ENCODE peak calls at places on chromosomes 16 and 17, in ten cellular contexts. U, L, C, X, D, H, N, V, T and Q are unnamed samples. For H3K4me1, the result is how much of the 10 kb centered on the place peaks cover.

GRCh38 chr17:40122944-40123810 is 1.4 kb downstream of the MSL1 start:
- DNase-seq in U (no peak), L (no peak), C (peak), X (peak), D (peak), H (peak), N (no peak), V (no peak), T (no peak), Q (no peak)

GRCh38 chr16:14286381-14287230 is 215.5 kb downstream of the MRTFB start:
- DNase-seq in U (no peak), L (no peak), C (no peak), X (no peak), D (no peak), H (peak), N (no peak), V (no peak), T (no peak), Q (no peak)

GRCh38 chr16:69241911-69242310 is 54.9 kb downstream of the SNTB2 start:
- DNase-seq in U (no peak), L (no peak), C (no peak), X (no peak), D (no peak), H (no peak), N (no peak), V (no peak), T (no peak), Q (no peak)

GRCh38 chr16:85054948-85055502 is 27.4 kb downstream of the KIAA0513 start:
- DNase-seq in U (no peak), L (no peak), C (no peak), X (no peak), D (no peak), H (no peak), N (no peak), V (no peak), T (no peak), Q (no peak)

GRCh38 chr16:11876306-11876705 is 25.0 kb upstream of the RSL1D1 start:
- DNase-seq in U (no peak), L (no peak), C (no peak), X (no peak), D (no peak), H (no peak), N (no peak), V (no peak), T (no peak), Q (no peak)

GRCh38 chr17:39213852-39214251 is 11.9 kb downstream of the STAC2 start:
- DNase-seq in U (no peak), L (peak), C (peak), X (no peak), D (no peak), H (no peak), N (no peak), V (no peak), T (no peak), Q (no peak)

GRCh38 chr17:27620721-27621120 is 10.3 kb upstream of the LGALS9 start:
- DNase-seq in U (no peak), L (no peak), C (no peak), X (no peak), D (no peak), H (no peak), N (no peak), V (no peak), T (no peak), Q (no peak)

GRCh38 chr16:2842340-2843000 is 12.4 kb downstream of the ZG16B start:
- DNase-seq in U (no peak), L (peak), C (no peak), X (peak), D (peak), H (peak), N (no peak), V (no peak), T (no peak), Q (peak)

GRCh38 chr16:81243927-81244326 is 5.4 kb downstream of the BCO1 start:
- DNase-seq in U (no peak), L (no peak), C (no peak), X (no peak), D (no peak), H (no peak), N (no peak), V (no peak), T (no peak), Q (no peak)

GRCh38 chr17:2138318-2138717 is 83.4 kb downstream of the HIC1 start:
- DNase-seq in U (no peak), L (no peak), C (no peak), X (no peak), D (peak), H (peak), N (peak), V (no peak), T (no peak), Q (no peak)

GRCh38 chr16:68835970-68836369 is 7.4 kb upstream of the TANGO6 start:
- DNase-seq in U (no peak), L (no peak), C (no peak), X (no peak), D (no peak), H (no peak), N (no peak), V (no peak), T (no peak), Q (no peak)

GRCh38 chr16:70402916-70403659 is 35.8 kb downstream of the ST3GAL2 start:
- DNase-seq in U (no peak), L (no peak), C (no peak), X (no peak), D (no peak), H (no peak), N (no peak), V (no peak), T (no peak), Q (no peak)

GRCh38 chr16:69613283-69614154 is 47.8 kb downstream of the NFAT5 start:
- DNase-seq in U (no peak), L (no peak), C (no peak), X (no peak), D (peak), H (peak), N (peak), V (no peak), T (no peak), Q (no peak)

GRCh38 chr16:67021321-67021720 is 7.6 kb upstream of the CBFB start:
- DNase-seq in U (no peak), L (peak), C (no peak), X (no peak), D (no peak), H (peak), N (no peak), V (no peak), T (no peak), Q (peak)

GRCh38 chr17:62096401-62096670 is 31.3 kb upstream of the MED13 start:
- DNase-seq in U (no peak), L (no peak), C (no peak), X (no peak), D (no peak), H (no peak), N (no peak), V (no peak), T (no peak), Q (no peak)

GRCh38 chr17:62100050-62100449 is 35.0 kb upstream of the MED13 start:
- DNase-seq in U (no peak), L (no peak), C (no peak), X (no peak), D (no peak), H (no peak), N (no peak), V (no peak), T (no peak), Q (no peak)

GRCh38 chr17:62101090-62101489 is 36.0 kb upstream of the MED13 start:
- DNase-seq in U (no peak), L (no peak), C (no peak), X (no peak), D (no peak), H (no peak), N (no peak), V (no peak), T (no peak), Q (no peak)

GRCh38 chr17:62099532-62099931 is 34.5 kb upstream of the MED13 start:
- DNase-seq in U (no peak), L (no peak), C (no peak), X (no peak), D (no peak), H (no peak), N (no peak), V (no peak), T (no peak), Q (no peak)

GRCh38 chr17:62098623-62099231 is 33.6 kb upstream of the MED13 start:
- DNase-seq in U (no peak), L (no peak), C (no peak), X (no peak), D (peak), H (no peak), N (peak), V (no peak), T (no peak), Q (no peak)
- TF ChIP-seq EP300 in U (no peak), L (no peak), C (no peak), X (no peak), D (no peak), H (no peak), N (peak), V (no peak), T (no peak), Q (no peak)

GRCh38 chr16:56653218-56653617 is 1.5 kb downstream of the MT1B start:
- DNase-seq in U (no peak), L (no peak), C (no peak), X (no peak), D (no peak), H (no peak), N (no peak), V (no peak), T (no peak), Q (no peak)

GRCh38 chr16:56662357-56663354 is 4.9 kb downstream of the MT1F start:
- DNase-seq in U (no peak), L (no peak), C (no peak), X (no peak), D (no peak), H (no peak), N (no peak), V (no peak), T (no peak), Q (no peak)

GRCh38 chr16:56658476-56658875 is 717 bp downstream of the MT1F start:
- DNase-seq in U (no peak), L (no peak), C (no peak), X (no peak), D (no peak), H (no peak), N (no peak), V (no peak), T (no peak), Q (no peak)

GRCh38 chr16:56652600-56652999 is 914 bp downstream of the MT1B start:
- DNase-seq in U (no peak), L (no peak), C (no peak), X (no peak), D (no peak), H (no peak), N (no peak), V (no peak), T (no peak), Q (no peak)

DNA sequence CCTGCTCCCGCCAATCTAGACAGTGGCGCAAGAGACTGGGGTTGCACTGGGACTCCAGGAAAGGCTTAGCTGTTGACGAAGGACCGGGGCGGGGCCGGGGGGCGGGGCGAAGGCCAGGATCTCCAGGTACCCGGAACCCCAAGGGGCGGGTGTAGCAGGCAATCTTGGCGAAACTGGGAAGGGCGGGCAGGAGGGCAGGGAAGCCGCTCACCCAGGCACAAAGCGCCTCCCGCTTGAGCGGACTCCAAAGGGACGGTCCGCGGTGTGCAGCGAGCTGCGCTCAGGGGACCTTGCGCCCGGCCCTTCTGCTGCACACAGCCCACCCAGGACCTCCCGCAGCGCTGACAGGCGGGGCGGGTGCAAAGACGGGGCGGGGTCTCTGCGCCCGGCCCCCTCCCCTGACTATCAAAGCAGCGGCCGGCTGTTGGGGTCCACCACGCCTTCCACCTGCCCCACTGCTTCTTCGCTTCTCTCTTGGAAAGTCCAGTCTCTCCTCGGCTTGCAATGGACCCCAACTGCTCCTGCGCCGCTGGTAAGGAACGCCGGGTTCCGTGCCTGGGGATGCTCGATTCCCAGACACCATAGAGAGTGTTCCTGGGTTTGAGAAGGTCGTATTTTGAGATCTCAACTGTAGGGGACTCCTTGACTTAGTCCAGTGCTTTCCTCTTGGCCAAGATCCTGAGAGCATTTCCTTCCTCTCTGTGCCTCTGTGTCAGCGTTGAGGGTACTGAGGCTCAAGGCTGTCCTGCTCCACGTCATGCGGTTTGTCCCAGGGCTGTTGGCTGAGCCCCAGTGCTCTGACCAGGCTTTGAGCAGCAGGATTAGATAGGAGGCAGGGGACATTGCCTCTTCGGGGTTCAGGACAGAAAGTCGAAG is at the start of gene MT1F:
- DNase-seq in U (peak), L (peak), C (peak), X (no peak), D (peak), H (peak), N (no peak), V (peak), T (no peak), Q (peak)
- TF ChIP-seq POLR2A in U (peak), L (no peak), C (peak), X (no peak), D (no peak), H (peak), N (no peak), V (no peak), T (no peak), Q (peak)

DNA sequence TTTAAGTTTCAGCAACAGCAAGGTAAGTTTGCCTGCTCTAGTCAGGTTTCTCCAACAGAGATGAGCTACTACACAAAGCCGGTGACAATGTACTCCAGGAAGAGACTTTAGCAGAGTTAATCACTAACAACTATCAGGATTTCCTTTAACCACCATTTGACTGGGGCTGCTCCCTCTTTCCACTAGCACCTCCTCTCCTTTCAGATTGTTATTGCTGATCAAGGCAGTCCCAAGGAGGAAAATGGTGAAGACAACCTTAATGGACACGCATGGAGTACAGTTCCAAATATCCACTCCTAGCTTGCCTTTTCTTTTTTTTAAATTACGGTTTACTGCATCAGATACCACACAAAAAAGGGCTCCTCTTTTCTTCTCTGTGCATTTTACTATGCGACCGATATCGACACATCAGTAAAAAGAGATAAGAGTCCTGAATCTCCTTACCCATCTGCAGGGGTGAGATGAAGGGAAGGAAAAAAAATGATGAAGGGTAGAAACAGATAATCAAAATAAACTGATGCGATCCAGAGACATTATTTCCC is 30.9 kb downstream of the FAM222B start:
- DNase-seq in U (no peak), L (no peak), C (peak), X (no peak), D (peak), H (peak), N (no peak), V (no peak), T (no peak), Q (peak)
- H3K4me1 ChIP-seq in U (under half), L (half or more), C (half or more), X (under half), D (under half), H (under half), N (under half), V (under half), T (half or more), Q (under half)

GRCh38 chr16:27515874-27516353 is 33.8 kb downstream of the GTF3C1 start:
- DNase-seq in U (no peak), L (peak), C (peak), X (no peak), D (peak), H (no peak), N (no peak), V (peak), T (no peak), Q (no peak)
- TF ChIP-seq EP300 in U (no peak), L (no peak), C (no peak), X (no peak), D (no peak), H (no peak), N (no peak), V (no peak), T (no peak), Q (no peak)

GRCh38 chr17:11601661-11602060 is 3.4 kb downstream of the DNAH9 start:
- DNase-seq in U (no peak), L (no peak), C (no peak), X (no peak), D (no peak), H (no peak), N (no peak), V (no peak), T (no peak), Q (no peak)

DNA sequence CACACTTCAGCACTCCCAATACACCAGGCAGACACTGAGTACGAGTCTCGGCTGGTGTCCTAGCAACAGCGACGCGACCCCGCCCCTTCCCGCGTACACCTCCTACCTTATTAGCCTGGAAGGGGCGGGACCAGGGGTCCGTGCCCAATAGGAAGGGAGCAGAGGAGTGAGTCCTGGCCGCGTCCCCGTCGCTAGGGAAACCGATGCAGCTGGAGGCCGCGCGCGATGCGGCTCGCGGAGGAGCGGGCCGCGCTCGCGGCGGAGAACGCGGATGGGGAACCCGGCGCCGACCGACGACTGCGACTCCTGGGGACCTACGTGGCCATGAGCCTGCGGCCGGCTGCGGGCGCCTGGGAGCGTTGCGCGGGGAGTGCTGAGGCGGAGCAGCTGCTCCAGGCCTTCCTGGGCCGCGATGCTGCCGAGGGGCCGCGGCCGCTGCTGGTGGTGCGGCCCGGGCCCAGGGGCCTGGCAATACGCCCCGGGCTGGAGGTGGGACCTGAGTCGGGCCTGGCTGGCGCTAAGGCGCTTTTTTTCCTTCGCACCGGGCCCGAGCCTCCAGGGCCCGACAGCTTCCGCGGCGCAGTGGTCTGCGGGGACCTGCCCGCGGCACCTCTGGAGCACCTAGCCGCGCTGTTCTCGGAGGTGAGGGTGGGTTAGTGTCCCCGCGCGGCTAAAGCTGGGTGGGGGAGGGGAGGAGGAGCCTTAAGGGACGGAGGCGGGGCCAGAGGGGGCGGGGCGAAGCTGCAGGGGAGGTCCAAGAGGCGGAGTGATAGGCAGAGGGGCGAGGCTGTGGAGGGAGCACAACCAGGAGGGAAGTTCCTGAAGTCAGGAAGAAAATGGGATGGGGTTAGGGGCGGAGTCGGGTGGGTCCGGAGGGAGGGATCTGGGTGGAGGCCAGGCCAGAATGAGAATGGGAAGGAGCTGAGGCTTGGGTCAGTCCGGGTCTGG is at the start of gene DNAH9:
- DNase-seq in U (peak), L (peak), C (peak), X (peak), D (peak), H (peak), N (no peak), V (peak), T (peak), Q (peak)
- TF ChIP-seq POLR2A in U (peak), L (no peak), C (no peak), X (peak), D (no peak), H (peak), N (no peak), V (no peak), T (no peak), Q (no peak)